ENCODE peak calls at places on chromosomes 6 and 20, in six cellular contexts. Y is RWPE1, K is WTC11, I is gastrocnemius medialis, H is cardiac fibroblast, Z is endothelial cell. X is an unnamed sample.

GRCh38 chr6:98044168-98044567 is 761.2 kb upstream of the MMS22L start:
- DNase-seq in Y (no peak), K (no peak), I (no peak), H (no peak), Z (no peak), X (no peak)

GRCh38 chr20:11118802-11119380 is 445.1 kb upstream of the JAG1 start:
- DNase-seq in Y (peak; percentile 28), K (no peak), I (no peak), H (no peak), Z (no peak), X (no peak)

GRCh38 chr20:19335341-19335740 is 122.9 kb downstream of the SLC24A3 start:
- DNase-seq in Y (no peak), K (no peak), I (no peak), H (no peak), Z (no peak), X (no peak)

GRCh38 chr6:68876792-68877493 is 241.9 kb downstream of the ADGRB3 start:
- DNase-seq in Y (peak; percentile 4), K (no peak), I (no peak), H (peak; percentile 42), Z (no peak), X (no peak)

GRCh38 chr6:579339-579738 is 77.6 kb downstream of the HUS1B start:
- DNase-seq in Y (no peak), K (no peak), I (no peak), H (peak; percentile 28), Z (no peak), X (no peak)

GRCh38 chr6:49915035-49915434 is 48.7 kb upstream of the CRISP1 start:
- DNase-seq in Y (no peak), K (no peak), I (peak; percentile 13), H (no peak), Z (no peak), X (no peak)

GRCh38 chr20:56663660-56664059 is 34.6 kb downstream of the TFAP2C start:
- DNase-seq in Y (no peak), K (no peak), I (no peak), H (no peak), Z (no peak), X (no peak)

GRCh38 chr6:166558156-166559025 is 28.1 kb downstream of the RAMACL start:
- DNase-seq in Y (no peak), K (no peak), I (no peak), H (no peak), Z (no peak), X (no peak)

GRCh38 chr20:38609828-38610227 is 8.2 kb downstream of the ARHGAP40 start:
- DNase-seq in Y (no peak), K (no peak), I (no peak), H (no peak), Z (no peak), X (no peak)

GRCh38 chr6:33375143-33375649 is 16.4 kb upstream of the KIFC1 start:
- DNase-seq in Y (no peak), K (no peak), I (peak; percentile 57), H (peak; percentile 97), Z (no peak), X (no peak)

GRCh38 chr6:868212-868611 is 175.3 kb upstream of the EXOC2 start:
- DNase-seq in Y (no peak), K (no peak), I (no peak), H (no peak), Z (no peak), X (no peak)

GRCh38 chr6:29456971-29457370 is at the start of the genes OR11A1 and OR2H1:
- DNase-seq in Y (no peak), K (no peak), I (no peak), H (no peak), Z (no peak), X (no peak)

GRCh38 chr20:25195014-25195961 is at the start of gene ENTPD6:
- DNase-seq in Y (peak; percentile 99), K (peak; percentile 81), I (peak; percentile 81), H (peak; percentile 90), Z (peak; percentile 90), X (peak; percentile 93)

GRCh38 chr6:72968704-72969103 is 256.6 kb downstream of the KHDC1L start:
- DNase-seq in Y (peak; percentile 79), K (no peak), I (no peak), H (no peak), Z (no peak), X (no peak)

GRCh38 chr20:63344616-63345327 is 16.4 kb downstream of the CHRNA4 start:
- DNase-seq in Y (no peak), K (no peak), I (no peak), H (peak; percentile 67), Z (no peak), X (no peak)

GRCh38 chr6:38350220-38350619 is 289.5 kb downstream of the BTBD9 start:
- DNase-seq in Y (no peak), K (no peak), I (no peak), H (no peak), Z (no peak), X (no peak)

GRCh38 chr6:31125162-31125561 is 4.9 kb upstream of the CDSN start:
- DNase-seq in Y (peak; percentile 75), K (no peak), I (no peak), H (peak; percentile 78), Z (no peak), X (no peak)

DNA sequence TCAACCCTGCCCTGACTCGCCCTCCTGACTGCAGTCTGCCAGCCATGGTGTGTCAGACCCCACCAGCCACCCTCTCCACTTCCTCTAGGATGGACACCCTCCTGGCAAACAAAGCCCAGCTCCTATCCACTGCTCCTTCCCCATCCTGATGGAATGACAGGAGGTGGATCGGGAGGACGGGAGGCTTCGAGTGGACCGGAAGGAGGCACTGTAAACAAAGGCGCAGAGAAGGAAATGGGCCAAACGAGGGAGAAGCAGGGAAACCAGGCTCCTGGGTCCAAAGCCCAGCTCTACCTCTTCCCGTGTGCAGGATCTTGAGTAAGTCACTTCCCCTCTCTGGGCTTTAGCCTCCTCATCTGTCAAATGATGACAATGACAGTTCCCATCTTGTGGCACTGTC is 40.2 kb downstream of the BPIFB1 start:
- DNase-seq in Y (no peak), K (no peak), I (no peak), H (no peak), Z (no peak), X (no peak)
- TF ChIP-seq CTCF in Y (no peak), K (no peak), I (no peak), H (no peak), Z (no peak), X (no peak)

GRCh38 chr20:32207626-32208498 is at the start of the genes PLAGL2 and POFUT1:
- DNase-seq in Y (peak; percentile 99), K (peak; percentile 81), I (peak; percentile 76), H (peak; percentile 91), Z (peak; percentile 87), X (peak; percentile 90)
- TF ChIP-seq CTCF in Y (no peak), K (no peak), I (no peak), H (no peak), Z (no peak), X (peak; percentile 45)

GRCh38 chr6:141048451-141048850 is 1084.3 kb upstream of the GJE1 start:
- DNase-seq in Y (no peak), K (no peak), I (no peak), H (no peak), Z (no peak), X (no peak)
- TF ChIP-seq CTCF in Y (no peak), K (no peak), I (no peak), H (no peak), Z (no peak), X (no peak)

GRCh38 chr6:89818977-89819335 is 638 bp downstream of the MDN1 start:
- DNase-seq in Y (peak; percentile 20), K (no peak), I (no peak), H (peak; percentile 41), Z (no peak), X (no peak)
- TF ChIP-seq CTCF in Y (no peak), K (no peak), I (no peak), H (no peak), Z (no peak), X (no peak)

DNA sequence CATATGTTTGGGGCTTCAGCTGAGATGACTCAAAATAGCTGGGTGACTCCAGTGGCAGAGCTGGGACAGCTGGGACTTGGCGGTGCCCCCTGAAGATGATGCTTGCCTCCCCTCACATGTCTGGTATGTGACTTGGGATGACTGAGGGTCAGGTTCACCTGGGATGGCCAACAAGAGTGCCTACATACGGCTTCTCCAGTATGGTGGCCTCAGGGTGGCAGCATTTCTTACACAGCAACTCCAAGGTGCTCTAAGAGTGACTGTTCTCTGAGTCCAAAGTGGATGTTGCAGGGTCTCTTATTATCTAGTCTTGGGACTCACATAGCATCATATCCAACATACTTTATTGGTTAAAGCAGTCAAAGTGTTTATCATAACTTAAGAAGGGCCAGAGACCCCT is 87.8 kb upstream of the CENPW start:
- DNase-seq in Y (no peak), K (peak; percentile 31), I (no peak), H (no peak), Z (no peak), X (no peak)
- TF ChIP-seq CTCF in Y (no peak), K (no peak), I (no peak), H (no peak), Z (no peak), X (no peak)